ENCODE peak calls at places on chromosomes 12 and 14, in nine cellular contexts. M, S, N, Y, W, Q, P, G and X are unnamed samples.

GRCh38 chr14:79861111-79861510 is 350.2 kb downstream of the DIO2 start:
- DNase-seq in Q (no peak), N (no peak), M (no peak), Y (no peak), P (no peak), W (no peak), G (no peak), S (no peak), X (no peak)

GRCh38 chr14:58077621-58078020 is 74.4 kb downstream of the ARMH4 start:
- DNase-seq in P (peak), W (no peak), Y (peak), M (no peak), S (peak), G (no peak), N (no peak), Q (peak), X (peak)

GRCh38 chr14:34227834-34228662 is 234.0 kb downstream of the SPTSSA start:
- DNase-seq in Y (peak), S (no peak), N (peak), G (peak), W (no peak), M (peak), Q (peak), P (peak), X (no peak)

GRCh38 chr12:94147377-94147990 is 893 bp upstream of the PLXNC1 start:
- DNase-seq in M (no peak), N (no peak), W (no peak), P (no peak), S (no peak), Y (no peak), G (peak), Q (no peak), X (no peak)

GRCh38 chr12:126397071-126397571 is 1331.9 kb downstream of the AACS start:
- DNase-seq in N (no peak), M (no peak), Q (no peak), Y (peak), S (no peak), G (peak), P (peak), W (no peak), X (no peak)

GRCh38 chr14:105092124-105092911 is 27.1 kb upstream of the GPR132 start:
- DNase-seq in S (no peak), G (no peak), Q (no peak), N (no peak), M (peak), Y (no peak), P (no peak), W (no peak), X (no peak)

GRCh38 chr14:95993768-95994592 is 45.2 kb upstream of the C14orf132 start:
- DNase-seq in N (no peak), Q (peak), M (no peak), P (peak), Y (peak), S (no peak), W (no peak), G (peak), X (peak)

GRCh38 chr12:64616221-64616620 is 5.9 kb downstream of the RASSF3 start:
- DNase-seq in Y (peak), G (no peak), M (no peak), S (no peak), W (no peak), Q (peak), N (no peak), P (peak), X (no peak)

GRCh38 chr12:108236366-108236765 is 102.7 kb downstream of the CMKLR1 start:
- DNase-seq in Y (no peak), P (no peak), S (no peak), M (no peak), G (no peak), N (no peak), Q (no peak), W (no peak), X (no peak)

GRCh38 chr12:68530965-68531364 is 79.7 kb upstream of the RAP1B start:
- DNase-seq in P (peak), W (no peak), M (no peak), S (peak), N (no peak), G (no peak), Q (peak), Y (peak), X (peak)

GRCh38 chr12:111626230-111626629 is 27.1 kb upstream of the ATXN2 start:
- DNase-seq in G (no peak), S (no peak), Q (no peak), Y (no peak), M (no peak), P (no peak), W (no peak), N (no peak), X (no peak)
- H3K4me3 ChIP-seq in G (no peak), S (no peak), Q (no peak), Y (no peak), M (no peak), P (no peak), W (no peak), N (no peak), X (no peak)

GRCh38 chr12:123387508-123388217 is 3.7 kb downstream of the KMT5A start:
- DNase-seq in S (no peak), N (no peak), M (no peak), P (no peak), W (no peak), G (no peak), Q (no peak), Y (no peak), X (no peak)

GRCh38 chr12:123390415-123391093 is 6.6 kb downstream of the KMT5A start:
- DNase-seq in Q (no peak), N (no peak), S (no peak), M (no peak), W (no peak), G (no peak), P (peak), Y (no peak), X (no peak)

GRCh38 chr12:123389560-123390351 is 5.8 kb downstream of the KMT5A start:
- DNase-seq in Y (peak), Q (no peak), N (peak), G (no peak), P (no peak), M (peak), S (no peak), W (peak), X (no peak)

GRCh38 chr12:123388948-123389559 is 5.1 kb downstream of the KMT5A start:
- DNase-seq in M (no peak), N (no peak), P (no peak), S (no peak), Q (no peak), W (no peak), G (no peak), Y (no peak), X (no peak)

DNA sequence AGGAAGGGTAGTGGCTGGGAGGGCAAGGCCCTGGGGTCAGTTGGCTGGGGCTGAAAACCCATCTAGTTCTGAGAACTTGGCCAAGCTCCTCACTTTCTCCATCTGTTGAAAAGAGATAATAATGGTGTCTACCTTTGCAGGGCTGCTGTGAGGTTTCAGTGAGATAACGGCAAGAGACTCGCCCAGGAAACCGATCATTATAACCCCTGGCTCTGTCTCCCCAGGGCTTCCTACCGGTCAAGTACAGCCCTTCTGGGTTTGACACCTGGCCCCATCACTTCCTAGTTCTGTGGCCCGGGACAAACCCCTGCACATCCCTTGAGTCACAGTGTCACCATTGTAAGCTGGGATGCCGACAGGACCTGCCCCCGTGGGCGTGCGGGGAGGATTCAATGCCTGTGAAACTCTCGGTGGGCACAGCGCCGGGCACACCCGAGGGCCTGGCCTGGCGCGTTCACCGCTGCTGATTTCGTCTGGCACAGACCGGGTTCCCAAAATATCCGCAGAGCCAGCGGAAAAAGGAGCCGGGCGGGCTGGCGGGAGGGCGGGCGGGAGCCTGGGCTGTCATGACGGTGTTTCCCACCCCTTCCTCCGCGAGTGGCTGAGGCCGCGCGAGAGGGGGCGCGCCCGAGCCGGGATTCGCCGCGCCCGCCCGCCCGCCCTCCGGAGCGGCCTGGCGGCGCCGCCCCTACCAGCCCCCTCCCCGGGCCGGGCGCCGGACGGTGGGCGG is 4.5 kb downstream of the KMT5A start:
- DNase-seq in S (no peak), M (peak), P (peak), Y (peak), W (peak), N (peak), Q (peak), G (peak), X (no peak)
- TF ChIP-seq CTCF in S (no peak), M (no peak), P (no peak), Y (no peak), W (no peak), N (no peak), Q (no peak), G (no peak), X (no peak)

GRCh38 chr14:106845286-106846087 is 1319.1 kb downstream of the TMEM121 start:
- DNase-seq in W (no peak), Y (no peak), M (peak), Q (no peak), S (no peak), N (peak), P (no peak), G (no peak), X (peak)
- H3K4me3 ChIP-seq in W (peak), Y (no peak), M (no peak), Q (no peak), S (no peak), N (peak), P (no peak), G (no peak), X (peak)

DNA sequence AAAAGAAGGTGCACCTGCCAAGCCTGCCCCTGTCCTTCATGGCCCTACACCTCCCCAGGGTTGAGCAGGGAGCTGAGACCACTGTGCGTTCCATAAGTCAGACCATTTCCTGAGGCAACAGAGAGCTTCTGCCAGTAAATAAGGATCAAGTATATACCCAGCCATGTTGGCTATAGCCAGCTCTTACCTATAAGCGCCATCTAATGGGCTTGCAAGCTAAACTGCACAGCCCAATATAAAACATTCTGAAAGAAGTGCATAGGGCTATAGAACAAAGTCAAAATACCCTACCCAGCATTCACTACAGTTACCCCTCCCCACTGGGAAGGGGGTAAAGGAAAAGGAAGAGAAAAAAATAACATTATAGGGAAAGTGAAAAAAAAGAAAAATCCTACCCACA is 59.3 kb upstream of the SCAF11 start:
- DNase-seq in P (no peak), Y (no peak), M (no peak), Q (no peak), W (no peak), S (no peak), N (no peak), G (no peak), X (no peak)
- TF ChIP-seq CTCF in P (no peak), Y (no peak), M (no peak), Q (peak), W (no peak), S (no peak), N (no peak), G (no peak), X (no peak)

DNA sequence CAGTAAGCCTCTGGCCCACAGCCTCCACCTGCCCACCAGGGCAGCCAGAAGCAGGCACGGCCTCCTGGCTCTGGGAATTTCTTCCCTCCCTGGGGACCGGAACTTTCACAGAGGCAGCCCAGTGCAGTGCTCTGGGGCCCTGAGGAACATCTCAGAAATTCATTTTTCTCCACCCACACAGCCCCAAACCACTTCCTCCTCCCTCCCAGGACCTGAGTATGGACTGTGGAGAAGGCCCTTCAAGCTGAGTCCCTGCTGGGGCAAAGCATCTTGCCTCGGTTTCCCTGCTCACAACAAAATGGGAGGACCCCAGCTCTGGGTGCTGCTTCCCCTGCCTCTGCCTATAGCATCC is 90.4 kb downstream of the CHGA start:
- DNase-seq in M (no peak), P (peak), G (no peak), W (no peak), Y (peak), S (no peak), Q (peak), N (no peak), X (no peak)
- H3K4me3 ChIP-seq in M (no peak), P (no peak), G (no peak), W (no peak), Y (no peak), S (no peak), Q (no peak), N (no peak), X (no peak)

DNA sequence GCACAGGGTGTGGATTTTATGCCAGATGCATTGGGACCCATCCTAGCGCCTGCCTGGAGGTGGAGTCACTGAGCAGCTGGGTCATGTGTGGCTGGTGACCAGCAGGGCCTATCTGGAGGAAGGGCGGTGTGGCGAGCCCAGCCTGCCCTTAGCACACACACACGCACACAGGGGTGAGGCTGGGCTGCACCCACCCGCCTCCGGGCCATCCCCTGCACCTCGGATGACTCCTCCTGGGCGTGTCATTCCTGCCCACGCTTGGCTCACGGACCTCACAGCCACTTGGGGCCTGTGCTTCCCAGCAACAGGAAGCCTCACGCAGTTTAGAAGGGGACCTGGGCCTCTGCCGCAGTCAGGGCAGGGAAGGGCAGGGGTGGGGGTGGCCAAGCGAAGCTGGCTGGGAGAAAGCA is 36.2 kb upstream of the FZD10 start:
- DNase-seq in G (no peak), P (no peak), Q (no peak), Y (no peak), N (no peak), M (no peak), S (no peak), W (no peak), X (no peak)
- TF ChIP-seq CTCF in G (no peak), P (no peak), Q (no peak), Y (no peak), N (no peak), M (no peak), S (no peak), W (no peak), X (no peak)

GRCh38 chr12:53843545-53843944 is 91.8 kb upstream of the CISTR start:
- DNase-seq in Q (no peak), G (no peak), S (no peak), Y (no peak), M (no peak), P (no peak), N (no peak), W (no peak), X (no peak)
- H3K4me3 ChIP-seq in Q (no peak), G (no peak), S (no peak), Y (no peak), M (no peak), P (no peak), N (no peak), W (no peak), X (no peak)

GRCh38 chr12:13205809-13206559 is 9.5 kb downstream of the EMP1 start:
- DNase-seq in M (no peak), G (no peak), P (peak), Y (peak), S (peak), Q (peak), N (no peak), W (no peak), X (peak)

GRCh38 chr12:13200841-13201240 is 4.3 kb downstream of the EMP1 start:
- DNase-seq in S (no peak), M (no peak), N (no peak), Y (no peak), W (no peak), G (no peak), Q (no peak), P (no peak), X (no peak)

GRCh38 chr12:13204428-13204827 is 7.9 kb downstream of the EMP1 start:
- DNase-seq in S (no peak), N (no peak), Q (peak), Y (peak), P (no peak), M (no peak), G (no peak), W (no peak), X (no peak)

GRCh38 chr12:13206560-13206897 is 10.0 kb downstream of the EMP1 start:
- DNase-seq in Y (no peak), W (no peak), P (no peak), Q (no peak), S (no peak), N (no peak), G (no peak), M (no peak), X (no peak)

DNA sequence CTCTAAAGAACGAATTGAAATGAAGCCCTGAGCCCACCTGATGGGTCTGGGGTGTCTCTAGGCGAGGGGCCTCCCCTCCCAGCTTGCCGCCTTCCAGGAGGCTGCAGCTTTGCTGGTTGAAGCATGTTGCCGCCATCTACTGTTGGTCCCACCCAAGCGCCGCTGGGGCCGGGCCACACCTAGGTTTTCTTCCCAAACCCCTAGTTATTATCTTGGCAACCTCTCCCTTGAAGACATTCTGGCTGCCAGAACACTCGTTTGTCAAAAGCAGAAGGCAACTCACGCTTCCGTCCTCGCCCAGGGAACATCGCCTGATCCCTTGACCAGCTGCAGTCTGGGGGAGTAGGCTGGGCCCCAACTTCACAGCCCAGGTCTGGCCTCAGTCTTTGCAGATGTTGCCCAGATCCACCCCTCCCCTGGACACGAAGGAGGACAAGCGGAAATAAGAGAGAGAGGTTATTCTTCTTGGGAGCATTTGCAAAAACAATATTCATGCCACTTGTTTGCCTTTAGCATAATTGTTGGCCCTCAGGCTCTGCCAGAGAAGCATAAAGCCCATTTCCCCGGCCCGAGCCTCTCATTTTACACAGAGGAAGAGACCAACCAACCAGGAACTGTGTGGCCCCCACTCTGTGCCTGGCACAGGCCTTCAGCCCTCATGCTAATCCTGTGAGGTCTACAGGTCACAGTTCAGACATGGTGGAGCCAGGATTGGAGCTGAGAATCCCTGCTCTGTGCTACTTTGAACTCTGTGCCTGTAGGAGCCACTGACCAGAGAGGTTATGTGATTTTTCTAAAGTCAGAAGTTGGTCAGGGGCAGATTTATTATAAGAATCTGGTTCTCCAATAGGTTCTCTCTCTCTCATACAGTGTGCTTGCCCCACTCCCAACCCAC is 6.7 kb downstream of the EMP1 start:
- DNase-seq in P (peak), G (peak), Q (no peak), Y (peak), M (peak), S (no peak), W (no peak), N (no peak), X (no peak)
- TF ChIP-seq CTCF in P (peak), G (peak), Q (peak), Y (peak), M (no peak), S (peak), W (no peak), N (no peak), X (no peak)

DNA sequence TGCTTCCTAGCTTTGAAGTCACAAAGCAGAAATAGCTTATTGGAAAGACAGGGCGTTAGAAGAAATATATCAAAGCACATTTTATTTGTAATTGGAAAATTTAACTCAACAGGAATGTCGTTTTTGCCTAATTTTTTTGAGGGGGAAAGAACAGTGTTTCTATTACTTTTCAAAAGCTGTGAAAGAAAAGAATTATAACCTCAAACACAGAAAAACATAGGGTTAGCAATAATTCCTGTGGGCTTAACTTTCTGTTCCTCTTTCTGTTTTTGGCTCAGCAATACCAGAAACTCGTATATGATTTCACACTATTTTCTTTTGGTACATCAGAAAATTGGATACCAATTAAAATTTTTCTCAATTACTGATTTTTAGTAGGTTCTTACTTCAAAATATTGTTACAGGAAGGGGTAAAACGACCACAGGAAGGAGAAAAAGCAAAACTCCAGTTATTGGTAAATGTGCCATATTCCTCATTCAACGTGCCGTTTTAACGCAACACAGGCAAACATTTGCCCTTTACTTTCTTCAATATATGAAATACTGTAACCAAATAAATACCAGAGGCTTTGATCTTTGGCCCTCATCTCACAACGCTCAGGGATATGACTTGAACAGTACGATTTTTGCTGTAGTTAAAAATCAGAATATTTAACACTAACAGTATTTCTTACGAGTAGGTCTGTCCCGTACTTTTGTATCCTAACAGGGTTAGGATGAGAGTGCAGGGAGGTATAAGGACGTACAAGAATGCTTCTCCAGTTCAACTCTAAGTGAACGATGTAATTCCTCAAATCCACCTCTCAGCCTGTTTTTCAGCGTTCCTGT is 1.3 kb upstream of the RNU6-7 start:
- DNase-seq in N (no peak), W (no peak), Q (no peak), G (peak), P (no peak), M (no peak), Y (no peak), S (no peak), X (no peak)
- H3K4me3 ChIP-seq in N (peak), W (peak), Q (peak), G (peak), P (peak), M (peak), Y (peak), S (peak), X (peak)